ENCODE peak calls at places on chromosomes 2 and 18, in seven cellular contexts. Y is cardiac fibroblast, M is GM10248, B is IMR-90, T is endothelial cell, D is GM13976, X is AG09309. K is an unnamed sample.

GRCh38 chr2:236166781-236167296 is 1.3 kb downstream of the GBX2 start:
- DNase-seq in D (no peak), X (no peak), B (no peak), M (no peak), Y (no peak), T (no peak), K (no peak)

GRCh38 chr2:179264238-179265081 is at the start of gene SESTD1:
- DNase-seq in D (peak; percentile 76), T (peak; percentile 77), M (peak; percentile 72), X (no peak), Y (peak; percentile 64), B (peak; percentile 7), K (peak; percentile 54)

GRCh38 chr2:42622943-42623676 is 54.7 kb downstream of the MTA3 start:
- DNase-seq in B (no peak), M (no peak), X (no peak), T (peak; percentile 31), D (no peak), Y (no peak), K (no peak)

GRCh38 chr2:100919316-100919715 is 82.8 kb upstream of the RPL31 start:
- DNase-seq in M (peak; percentile 40), Y (no peak), B (no peak), D (peak; percentile 38), X (no peak), T (no peak), K (peak; percentile 35)

GRCh38 chr18:45938488-45938935 is 28.6 kb downstream of the EPG5 start:
- DNase-seq in X (no peak), T (no peak), Y (no peak), D (peak; percentile 37), B (no peak), M (no peak), K (no peak)

GRCh38 chr2:15738965-15739364 is 147.3 kb downstream of the DDX1 start:
- DNase-seq in B (no peak), M (no peak), D (no peak), T (no peak), Y (no peak), X (no peak), K (no peak)

GRCh38 chr18:67783215-67783946 is 266.9 kb upstream of the DSEL start:
- DNase-seq in D (no peak), Y (peak; percentile 74), X (peak; percentile 80), T (no peak), B (peak; percentile 93), M (no peak), K (no peak)

GRCh38 chr2:235939471-235939870 is 228.7 kb downstream of the GBX2 start:
- DNase-seq in T (no peak), D (no peak), M (no peak), X (no peak), B (peak; percentile 55), Y (peak; percentile 8), K (no peak)

GRCh38 chr2:132676999-132677398 is 7.0 kb upstream of the LYPD1 start:
- DNase-seq in X (no peak), T (no peak), Y (no peak), M (no peak), B (no peak), D (no peak), K (no peak)

GRCh38 chr2:162403884-162404283 is 60.0 kb downstream of the GCA start:
- DNase-seq in Y (peak; percentile 52), D (no peak), X (no peak), T (no peak), M (no peak), B (peak; percentile 17), K (no peak)

GRCh38 chr2:1841461-1841860 is 97.1 kb upstream of the PXDN start:
- DNase-seq in Y (no peak), B (no peak), X (no peak), D (no peak), M (no peak), T (no peak), K (no peak)

GRCh38 chr2:172430671-172431070 is 3.3 kb downstream of the ITGA6 start:
- DNase-seq in X (no peak), B (peak; percentile 33), T (no peak), D (no peak), Y (no peak), M (no peak), K (no peak)

GRCh38 chr2:86703704-86704370 is 16.3 kb upstream of the RMND5A start:
- DNase-seq in M (no peak), D (no peak), T (no peak), X (peak; percentile 45), B (no peak), Y (peak; percentile 69), K (no peak)

GRCh38 chr2:233258211-233258610 is 6.7 kb downstream of the ATG16L1 start:
- DNase-seq in X (no peak), T (no peak), B (no peak), Y (no peak), D (no peak), M (no peak), K (no peak)

GRCh38 chr2:43129676-43130547 is 96.5 kb downstream of the ZFP36L2 start:
- DNase-seq in B (peak; percentile 43), M (peak; percentile 19), X (no peak), D (peak; percentile 30), T (no peak), Y (peak; percentile 56), K (peak; percentile 53)

GRCh38 chr2:196415384-196415783 is 224.1 kb upstream of the CCDC150 start:
- DNase-seq in M (peak; percentile 35), X (no peak), B (no peak), D (peak; percentile 47), T (no peak), Y (no peak), K (peak; percentile 26)

GRCh38 chr2:197159681-197160211 is 150.8 kb downstream of the ANKRD44 start:
- DNase-seq in M (no peak), Y (peak; percentile 37), D (no peak), T (no peak), X (no peak), B (peak; percentile 85), K (peak; percentile 58)

DNA sequence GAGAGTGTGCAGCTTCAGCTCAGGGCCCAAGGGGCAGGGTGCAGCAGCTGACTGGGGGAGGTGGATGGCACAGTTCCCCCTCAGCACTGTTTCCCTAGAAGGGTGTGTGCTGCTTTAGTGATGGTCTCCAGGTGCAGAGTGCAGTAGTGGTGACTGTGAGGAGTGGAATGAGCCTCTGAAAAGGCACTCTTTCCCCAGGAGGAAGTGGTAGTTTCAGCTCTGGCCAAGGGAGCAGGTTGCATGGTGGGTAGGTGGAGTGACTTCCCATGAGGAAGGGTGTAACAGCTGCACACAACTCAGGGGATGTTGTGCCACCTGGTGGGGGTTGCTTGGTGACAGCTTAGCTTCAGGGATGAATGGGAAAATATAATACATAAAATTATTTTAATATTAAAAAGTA is 251.5 kb upstream of the NXPH2 start:
- DNase-seq in B (no peak), X (no peak), Y (no peak), M (peak; percentile 8), T (peak; percentile 25), D (no peak), K (no peak)
- TF ChIP-seq CTCF in B (no peak), X (no peak), Y (no peak), M (peak; percentile 3), T (peak; percentile 12), D (no peak), K (no peak)

GRCh38 chr18:62387257-62387656 is 62.1 kb downstream of the TNFRSF11A start:
- DNase-seq in B (no peak), T (no peak), M (no peak), Y (no peak), X (no peak), D (no peak), K (no peak)
- TF ChIP-seq CTCF in B (no peak), T (no peak), M (no peak), Y (no peak), X (no peak), D (no peak), K (no peak)

DNA sequence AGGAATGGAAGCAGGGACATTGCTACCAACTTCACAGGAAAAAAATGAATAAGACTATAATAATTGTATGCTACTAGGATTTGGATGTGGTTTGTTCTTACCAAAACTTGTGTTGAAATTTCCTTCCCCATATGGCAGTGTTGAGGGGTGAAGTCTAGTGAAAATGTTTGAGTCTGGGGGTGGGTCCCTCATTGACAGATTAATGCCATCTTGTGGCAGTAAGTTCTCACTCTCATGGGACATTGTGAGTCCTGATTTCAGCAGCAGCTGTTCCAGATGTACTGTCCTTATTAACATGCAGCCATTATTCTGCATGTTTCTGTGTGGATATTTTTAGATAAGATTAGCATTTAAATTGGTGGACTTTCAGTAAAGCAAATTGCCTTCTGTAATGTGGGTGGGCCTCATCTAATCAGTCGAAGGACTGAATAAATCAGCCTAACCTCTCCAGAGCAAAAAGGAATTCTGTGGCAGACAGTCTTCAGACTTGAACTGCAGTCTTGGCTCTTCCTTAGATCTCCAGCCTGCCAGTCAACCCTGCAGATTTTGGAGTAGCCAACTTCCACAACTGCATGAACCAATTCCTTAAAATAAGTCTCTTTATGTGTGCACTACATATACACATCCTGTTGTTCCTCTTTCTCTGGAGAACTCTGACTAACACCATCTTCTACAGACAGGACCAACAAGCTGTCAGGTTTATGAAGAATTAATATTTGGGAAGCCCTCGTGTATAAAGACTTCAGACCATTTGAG is 138.6 kb upstream of the ZNF516 start:
- DNase-seq in M (no peak), X (no peak), Y (no peak), T (no peak), D (no peak), B (no peak), K (no peak)
- TF ChIP-seq CTCF in M (no peak), X (no peak), Y (no peak), T (no peak), D (no peak), B (no peak), K (no peak)

GRCh38 chr18:63844254-63844653 is 43.3 kb upstream of the SERPINB2 start:
- DNase-seq in D (no peak), B (peak; percentile 67), T (no peak), M (no peak), Y (peak; percentile 48), X (no peak), K (no peak)
- TF ChIP-seq CTCF in D (peak; percentile 18), B (peak; percentile 71), T (peak; percentile 63), M (peak; percentile 27), Y (peak; percentile 39), X (peak; percentile 56), K (no peak)

GRCh38 chr2:9770308-9771100 is 72.8 kb upstream of the TAF1B start:
- DNase-seq in D (peak; percentile 86), X (no peak), Y (peak; percentile 85), M (peak; percentile 73), B (peak; percentile 71), T (peak; percentile 76), K (peak; percentile 69)

GRCh38 chr2:9772035-9772998 is 71.0 kb upstream of the TAF1B start:
- DNase-seq in X (no peak), Y (no peak), M (no peak), B (no peak), T (no peak), D (no peak), K (no peak)

GRCh38 chr2:9771101-9771449 is 72.2 kb upstream of the TAF1B start:
- DNase-seq in X (no peak), T (no peak), Y (no peak), M (no peak), D (no peak), B (no peak), K (no peak)

GRCh38 chr2:9770006-9770307 is 73.3 kb upstream of the TAF1B start:
- DNase-seq in X (no peak), M (no peak), T (no peak), D (no peak), Y (no peak), B (no peak), K (no peak)

DNA sequence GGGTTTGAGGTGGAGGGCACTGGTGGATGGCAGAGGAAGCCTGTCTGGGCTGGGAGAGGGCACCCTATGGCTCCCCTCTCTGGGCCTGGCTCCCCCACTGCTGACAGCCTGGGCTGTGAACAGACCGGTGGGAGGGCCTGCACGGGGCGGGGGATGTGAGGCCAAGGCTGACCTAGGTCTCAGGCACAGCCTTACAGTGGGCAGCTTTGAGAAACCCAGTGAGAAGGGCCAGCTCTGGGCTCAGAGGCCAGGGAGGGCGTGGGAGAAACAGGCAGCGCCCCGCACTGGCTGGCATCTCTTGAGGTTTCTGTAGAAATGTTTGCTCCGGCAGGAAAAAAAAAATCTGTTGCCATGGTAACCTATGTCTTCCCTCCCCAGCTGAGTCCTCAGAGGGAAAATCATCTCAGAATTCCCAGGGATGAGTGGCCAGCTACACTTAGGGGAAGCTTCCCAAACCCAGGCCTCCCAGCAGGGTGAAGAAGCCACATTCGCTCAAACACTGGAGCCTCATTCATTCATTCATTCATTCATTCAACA is 71.7 kb upstream of the TAF1B start:
- DNase-seq in D (no peak), X (peak; percentile 74), Y (peak; percentile 85), T (no peak), M (no peak), B (peak; percentile 80), K (no peak)
- TF ChIP-seq CTCF in D (no peak), X (peak; percentile 47), Y (peak; percentile 40), T (no peak), M (no peak), B (peak; percentile 16), K (no peak)